ENCODE peak calls at places on chromosomes 5 and 9, in six cellular contexts. H is K562, L is A549, T is HepG2, V is H1, Y is GM12878. S is an unnamed sample.

GRCh38 chr9:77018058-77019009 is 1.1 kb upstream of the FOXB2 start:
- DNase-seq in H (no peak), L (no peak), T (no peak), V (no peak), Y (no peak), S (no peak)

GRCh38 chr5:55175781-55176175 is 2.8 kb upstream of the CDC20B start:
- DNase-seq in H (no peak), L (no peak), T (no peak), V (no peak), Y (no peak), S (no peak)

GRCh38 chr9:134690946-134691694 is 49.5 kb downstream of the COL5A1 start:
- DNase-seq in H (no peak), L (no peak), T (no peak), V (no peak), Y (no peak), S (no peak)

GRCh38 chr9:111603041-111603440 is 3.6 kb upstream of the PTGR1 start:
- DNase-seq in H (no peak), L (no peak), T (no peak), V (no peak), Y (no peak), S (no peak)

GRCh38 chr9:104075801-104076753 is 18.0 kb upstream of the SMC2 start:
- DNase-seq in H (no peak), L (no peak), T (no peak), V (no peak), Y (no peak), S (peak)

GRCh38 chr9:100465765-100466164 is 7.2 kb upstream of the TMEFF1 start:
- DNase-seq in H (no peak), L (no peak), T (no peak), V (no peak), Y (no peak), S (no peak)

GRCh38 chr5:31853398-31854135 is 214.6 kb downstream of the PDZD2 start:
- DNase-seq in H (no peak), L (no peak), T (no peak), V (no peak), Y (no peak), S (no peak)

GRCh38 chr5:111984044-111984443 is 227.1 kb upstream of the NREP start:
- DNase-seq in H (no peak), L (no peak), T (no peak), V (no peak), Y (no peak), S (peak)

GRCh38 chr9:82757921-82758320 is 305.0 kb downstream of the RASEF start:
- DNase-seq in H (no peak), L (no peak), T (no peak), V (no peak), Y (no peak), S (no peak)

GRCh38 chr9:124733964-124734740 is 37.0 kb downstream of the NR6A1 start:
- DNase-seq in H (no peak), L (no peak), T (peak), V (no peak), Y (no peak), S (no peak)

GRCh38 chr5:471750-472058 is 28.7 kb downstream of the EXOC3 start:
- DNase-seq in H (no peak), L (no peak), T (no peak), V (no peak), Y (no peak), S (no peak)

GRCh38 chr5:12910611-12911010 is 1006.4 kb upstream of the CTNND2 start:
- DNase-seq in H (no peak), L (no peak), T (no peak), V (no peak), Y (no peak), S (no peak)

GRCh38 chr5:89967806-89968444 is 441.6 kb downstream of the CETN3 start:
- DNase-seq in H (no peak), L (no peak), T (no peak), V (no peak), Y (no peak), S (no peak)

GRCh38 chr5:66144799-66145390 is 795 bp downstream of the SREK1 start:
- DNase-seq in H (no peak), L (peak), T (peak), V (no peak), Y (no peak), S (no peak)

GRCh38 chr5:37533851-37534250 is 154.7 kb downstream of the WDR70 start:
- DNase-seq in H (no peak), L (no peak), T (no peak), V (no peak), Y (no peak), S (peak)

GRCh38 chr5:158995694-158996173 is 104.0 kb downstream of the EBF1 start:
- DNase-seq in H (no peak), L (no peak), T (no peak), V (no peak), Y (no peak), S (no peak)

GRCh38 chr9:134612309-134612708 is 29.3 kb upstream of the COL5A1 start:
- DNase-seq in H (no peak), L (no peak), T (no peak), V (no peak), Y (no peak), S (no peak)

GRCh38 chr5:78483809-78484521 is 123.5 kb downstream of the SCAMP1 start:
- DNase-seq in H (peak), L (no peak), T (no peak), V (no peak), Y (peak), S (peak)

GRCh38 chr9:105385372-105385985 is 62.4 kb upstream of the FSD1L start:
- DNase-seq in H (peak), L (no peak), T (no peak), V (no peak), Y (peak), S (no peak)

GRCh38 chr9:97895695-97896332 is 26.5 kb downstream of the TRMO start:
- DNase-seq in H (peak), L (peak), T (peak), V (peak), Y (no peak), S (peak)

GRCh38 chr5:33509036-33509435 is 68.3 kb downstream of the TARS1 start:
- DNase-seq in H (no peak), L (no peak), T (no peak), V (no peak), Y (no peak), S (peak)

GRCh38 chr9:34519321-34520020 is 3.3 kb downstream of the ENHO start:
- DNase-seq in H (no peak), L (no peak), T (no peak), V (no peak), Y (no peak), S (no peak)

GRCh38 chr5:60810438-60811085 is 33.5 kb downstream of the ELOVL7 start:
- DNase-seq in H (no peak), L (peak), T (peak), V (no peak), Y (no peak), S (no peak)

GRCh38 chr5:56286015-56286992 is 53.2 kb upstream of the ANKRD55 start:
- DNase-seq in H (no peak), L (no peak), T (no peak), V (no peak), Y (no peak), S (peak)

GRCh38 chr9:20640331-20641187 is 18.3 kb upstream of the MLLT3 start:
- DNase-seq in H (no peak), L (no peak), T (no peak), V (no peak), Y (peak), S (peak)

GRCh38 chr5:136598901-136599300 is 233.6 kb upstream of the TRPC7 start:
- DNase-seq in H (no peak), L (no peak), T (no peak), V (no peak), Y (no peak), S (no peak)

GRCh38 chr9:12849486-12850010 is 74.7 kb downstream of the LURAP1L start:
- DNase-seq in H (no peak), L (no peak), T (no peak), V (no peak), Y (no peak), S (peak)

GRCh38 chr5:4097194-4097593 is 501.6 kb downstream of the IRX1 start:
- DNase-seq in H (no peak), L (no peak), T (no peak), V (no peak), Y (no peak), S (no peak)

GRCh38 chr5:88502179-88503064 is 233.8 kb upstream of the TMEM161B start:
- DNase-seq in H (no peak), L (no peak), T (no peak), V (no peak), Y (peak), S (no peak)

GRCh38 chr5:88884435-88884877 is 1.5 kb upstream of the MEF2C start:
- DNase-seq in H (peak), L (no peak), T (no peak), V (no peak), Y (no peak), S (peak)

GRCh38 chr5:92998456-92998855 is 582.6 kb downstream of the NR2F1-AS1 start:
- DNase-seq in H (no peak), L (no peak), T (peak), V (no peak), Y (no peak), S (peak)

GRCh38 chr9:70403618-70404025 is 10.8 kb downstream of the KLF9 start:
- DNase-seq in H (no peak), L (no peak), T (no peak), V (no peak), Y (no peak), S (peak)

GRCh38 chr5:57221049-57221568 is 47.2 kb downstream of the GPBP1 start:
- DNase-seq in H (peak), L (peak), T (peak), V (no peak), Y (peak), S (peak)

GRCh38 chr5:10607666-10608442 is 44.0 kb downstream of the ANKRD33B start:
- DNase-seq in H (peak), L (no peak), T (no peak), V (no peak), Y (peak), S (peak)

GRCh38 chr5:113142186-113142585 is 165.6 kb downstream of the DCP2 start:
- DNase-seq in H (no peak), L (no peak), T (no peak), V (peak), Y (no peak), S (no peak)

GRCh38 chr5:164359260-164359930 is 854.0 kb downstream of the MAT2B start:
- DNase-seq in H (no peak), L (no peak), T (no peak), V (no peak), Y (no peak), S (no peak)

GRCh38 chr5:164357405-164358033 is 852.1 kb downstream of the MAT2B start:
- DNase-seq in H (no peak), L (no peak), T (no peak), V (no peak), Y (no peak), S (no peak)

GRCh38 chr5:164360589-164360988 is 855.2 kb downstream of the MAT2B start:
- DNase-seq in H (peak), L (no peak), T (no peak), V (no peak), Y (no peak), S (peak)

GRCh38 chr5:164359931-164360290 is 854.5 kb downstream of the MAT2B start:
- DNase-seq in H (no peak), L (no peak), T (no peak), V (no peak), Y (no peak), S (peak)

GRCh38 chr5:164358531-164359259 is 853.3 kb downstream of the MAT2B start:
- DNase-seq in H (peak), L (no peak), T (no peak), V (no peak), Y (no peak), S (peak)
- TF ChIP-seq USF2 in H (no peak), L (no peak), T (no peak), V (no peak), Y (no peak), S (no peak)

DNA sequence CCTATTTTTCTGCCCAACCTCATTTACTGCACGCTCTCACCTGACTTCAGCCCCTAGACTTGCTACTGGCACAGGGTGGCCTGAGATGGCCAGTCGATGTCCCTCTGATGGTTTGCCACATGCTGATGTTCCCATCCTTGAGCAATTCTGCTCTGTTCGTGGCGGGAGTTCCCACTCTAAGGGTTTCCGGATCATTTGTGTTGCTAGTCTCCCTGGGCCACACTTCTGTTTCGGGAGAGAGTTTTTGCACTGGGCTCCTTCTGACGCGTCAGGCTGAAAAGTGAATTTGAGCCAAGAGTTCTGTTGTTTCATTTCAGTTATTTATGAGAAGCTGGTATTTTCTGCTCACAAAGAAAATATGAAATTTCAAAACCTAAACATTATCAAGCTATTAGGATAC is 597.7 kb downstream of the BNC2 start:
- DNase-seq in H (no peak), L (no peak), T (no peak), V (no peak), Y (no peak), S (no peak)
- TF ChIP-seq CTCF in H (no peak), L (no peak), T (no peak), V (no peak), Y (no peak), S (no peak)

GRCh38 chr5:87267574-87268125 is at the start of gene RASA1:
- DNase-seq in H (peak), L (peak), T (peak), V (peak), Y (peak), S (peak)
- TF ChIP-seq POLR2A in H (peak), L (peak), T (peak), V (peak), Y (peak), S (peak)

DNA sequence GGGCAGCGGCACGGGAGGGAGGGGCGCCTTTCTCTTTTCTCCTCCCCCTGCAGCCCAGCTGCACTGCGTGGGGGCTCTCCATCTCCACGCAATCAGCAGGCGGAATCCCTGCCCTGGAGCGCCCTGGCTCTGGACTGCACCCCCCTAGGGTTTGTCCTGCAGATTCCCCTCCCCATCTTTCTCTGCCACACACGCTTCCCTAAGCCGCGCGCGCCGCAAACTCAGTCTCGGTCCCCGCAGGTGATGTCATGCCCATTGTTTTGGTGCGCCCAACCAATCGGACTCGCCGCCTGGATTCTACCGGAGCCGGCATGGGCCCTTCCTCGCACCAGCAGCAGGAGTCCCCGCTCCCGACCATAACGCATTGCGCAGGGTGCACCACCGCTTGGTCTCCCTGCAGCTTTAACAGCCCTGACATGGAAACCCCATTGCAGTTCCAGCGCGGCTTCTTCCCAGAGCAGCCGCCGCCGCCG is at the start of gene KCNN2:
- DNase-seq in H (no peak), L (peak), T (peak), V (no peak), Y (peak), S (peak)
- TF ChIP-seq USF2 in H (no peak), L (no peak), T (no peak), V (no peak), Y (no peak), S (no peak)

DNA sequence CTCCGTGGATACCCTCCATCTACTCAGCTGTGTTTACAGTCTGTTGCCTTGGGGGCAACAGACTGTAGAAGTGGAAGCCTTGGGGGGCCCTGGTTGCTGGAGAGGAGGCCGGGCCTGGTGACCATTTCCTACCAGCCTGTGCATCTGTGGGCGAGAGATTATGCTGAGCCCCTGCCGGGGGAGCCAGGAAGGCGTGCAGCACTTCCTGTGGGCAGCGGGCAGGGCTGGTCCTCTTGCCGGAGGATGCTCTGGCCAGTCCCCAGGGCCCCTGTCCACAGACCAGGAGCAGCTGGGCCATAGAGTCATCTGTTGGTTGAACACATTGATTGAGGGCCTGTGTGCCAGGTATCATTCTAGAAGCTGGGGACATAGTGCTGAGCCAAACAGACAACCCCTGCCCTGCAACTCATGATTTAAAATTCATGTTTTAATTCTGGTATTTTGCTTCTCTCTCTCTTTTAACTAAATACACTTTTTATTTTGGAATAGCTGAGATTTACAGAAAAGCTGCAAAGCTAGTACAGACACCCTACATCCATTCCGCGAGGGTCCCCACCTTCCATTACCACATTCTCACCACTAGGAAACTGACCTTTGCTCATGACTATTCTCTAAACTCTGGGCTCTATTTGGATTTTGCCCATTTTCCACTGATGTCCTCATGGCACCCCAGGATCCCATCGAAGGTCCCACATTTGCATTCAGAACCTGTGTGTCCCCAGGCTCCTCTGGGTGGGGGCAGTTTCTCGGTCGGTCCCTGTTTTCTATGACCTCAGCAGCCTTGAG is 11.3 kb downstream of the ERGIC1 start:
- DNase-seq in H (no peak), L (no peak), T (no peak), V (no peak), Y (no peak), S (no peak)
- TF ChIP-seq CTCF in H (no peak), L (no peak), T (no peak), V (no peak), Y (no peak), S (no peak)

GRCh38 chr9:93452710-93453046 is 703 bp downstream of the FAM120AOS start:
- DNase-seq in H (no peak), L (no peak), T (no peak), V (no peak), Y (no peak), S (no peak)

GRCh38 chr9:93456022-93456421 is 2.6 kb upstream of the FAM120AOS start:
- DNase-seq in H (no peak), L (no peak), T (no peak), V (no peak), Y (no peak), S (peak)

GRCh38 chr9:93450817-93451761 is at the start of gene FAM120A:
- DNase-seq in H (peak), L (peak), T (peak), V (peak), Y (no peak), S (peak)

GRCh38 chr9:93453047-93453914 is at the start of gene FAM120AOS:
- DNase-seq in H (peak), L (peak), T (peak), V (peak), Y (peak), S (peak)

GRCh38 chr9:93451762-93452709 is 551 bp downstream of the FAM120A start:
- DNase-seq in H (peak), L (no peak), T (peak), V (peak), Y (no peak), S (peak)
- TF ChIP-seq POLR2A in H (no peak), L (no peak), T (no peak), V (no peak), Y (peak), S (no peak)